ENCODE peak calls at places on chromosomes 5 and 9, in four cellular contexts. V is SK-N-SH, U is H1, X is GM12878. O is an unnamed sample.

GRCh38 chr5:8857051-8857450 is 688.8 kb downstream of the SEMA5A start:
- DNase-seq in V (no peak), U (no peak), X (no peak), O (no peak)

GRCh38 chr5:106454651-106455415 is 1215.9 kb downstream of the EFNA5 start:
- DNase-seq in V (peak), U (peak), X (no peak), O (peak)

GRCh38 chr9:119221281-119221680 is 148.0 kb downstream of the BRINP1 start:
- DNase-seq in V (no peak), U (no peak), X (no peak), O (no peak)

GRCh38 chr9:108290839-108291585 is 564.8 kb downstream of the ACTL7B start:
- DNase-seq in V (no peak), U (no peak), X (no peak), O (no peak)

GRCh38 chr5:15528476-15528875 is 28.5 kb downstream of the FBXL7 start:
- DNase-seq in V (no peak), U (no peak), X (no peak), O (no peak)

GRCh38 chr5:136155769-136156168 is 23.1 kb downstream of the SMAD5 start:
- DNase-seq in V (no peak), U (no peak), X (no peak), O (no peak)

GRCh38 chr9:113309204-113309813 is 6.1 kb upstream of the RNF183 start:
- DNase-seq in V (peak), U (no peak), X (no peak), O (peak)

GRCh38 chr5:175464414-175465233 is 13.7 kb upstream of the SFXN1 start:
- DNase-seq in V (peak), U (peak), X (no peak), O (peak)

GRCh38 chr5:78537821-78538220 is 110.8 kb downstream of the LHFPL2 start:
- DNase-seq in V (peak), U (no peak), X (no peak), O (peak)

GRCh38 chr5:139658928-139659667 is 10.9 kb downstream of the CXXC5 start:
- DNase-seq in V (no peak), U (no peak), X (no peak), O (peak)

GRCh38 chr5:93274291-93274690 is 306.7 kb downstream of the NR2F1-AS1 start:
- DNase-seq in V (no peak), U (no peak), X (no peak), O (no peak)

GRCh38 chr5:127296321-127296720 is 5.7 kb downstream of the MEGF10 start:
- DNase-seq in V (no peak), U (no peak), X (no peak), O (no peak)

GRCh38 chr5:177605078-177605477 is 5.1 kb downstream of the B4GALT7 start:
- DNase-seq in V (no peak), U (no peak), X (no peak), O (no peak)

GRCh38 chr9:83062011-83062652 is 810 bp downstream of the RASEF start:
- DNase-seq in V (peak), U (peak), X (no peak), O (no peak)

GRCh38 chr5:144191998-144192397 is 21.3 kb downstream of the KCTD16 start:
- DNase-seq in V (no peak), U (no peak), X (peak), O (peak)

GRCh38 chr9:89464991-89465390 is 32.9 kb downstream of the SEMA4D start:
- DNase-seq in V (no peak), U (no peak), X (no peak), O (no peak)

GRCh38 chr9:77442436-77442835 is 205.7 kb downstream of the GNA14 start:
- DNase-seq in V (no peak), U (no peak), X (no peak), O (no peak)

GRCh38 chr9:115615821-115616665 is 498.1 kb upstream of the TNC start:
- DNase-seq in V (peak), U (no peak), X (no peak), O (no peak)

GRCh38 chr9:121440265-121440664 is 59.4 kb downstream of the GGTA1 start:
- DNase-seq in V (peak), U (no peak), X (no peak), O (peak)

GRCh38 chr5:133246376-133247144 is 194.7 kb downstream of the HSPA4 start:
- DNase-seq in V (no peak), U (no peak), X (no peak), O (peak)

GRCh38 chr5:116574682-116575634 is at the start of gene SEMA6A:
- DNase-seq in V (peak), U (peak), X (peak), O (peak)
- TF ChIP-seq NRF1 in V (peak), U (no peak), X (no peak), O (no peak)

GRCh38 chr9:68685770-68686169 is 19.3 kb upstream of the PIP5K1B start:
- DNase-seq in V (peak), U (peak), X (no peak), O (peak)

GRCh38 chr9:68694125-68694524 is 10.9 kb upstream of the PIP5K1B start:
- DNase-seq in V (no peak), U (no peak), X (no peak), O (no peak)

GRCh38 chr9:68685213-68685612 is 19.8 kb upstream of the PIP5K1B start:
- DNase-seq in V (no peak), U (no peak), X (no peak), O (no peak)

GRCh38 chr9:68692519-68692918 is 12.5 kb upstream of the PIP5K1B start:
- DNase-seq in V (no peak), U (no peak), X (no peak), O (no peak)

GRCh38 chr9:68690088-68690487 is 15.0 kb upstream of the PIP5K1B start:
- DNase-seq in V (no peak), U (no peak), X (no peak), O (peak)
- TF ChIP-seq NRF1 in V (no peak), U (no peak), X (no peak), O (no peak)

GRCh38 chr9:4657426-4658159 is 4.5 kb upstream of the PLPP6 start:
- DNase-seq in V (no peak), U (no peak), X (no peak), O (no peak)
- TF ChIP-seq NRF1 in V (no peak), U (no peak), X (no peak), O (no peak)

GRCh38 chr9:136124976-136125692 is 6.5 kb upstream of the TMEM250 start:
- DNase-seq in V (no peak), U (no peak), X (no peak), O (no peak)
- TF ChIP-seq NRF1 in V (no peak), U (no peak), X (no peak), O (no peak)

O was measured in K562.